ENCODE peak calls at places on chromosomes 5 and 9, in eight cellular contexts. One of them, this sample, is unnamed.

GRCh38 chr9:8489845-8490244 is 690.3 kb upstream of the DMAC1 start:
- DNase-seq in A549: no peak
- DNase-seq in NB4: no peak
- DNase-seq in effector memory CD4-positive, alpha-beta T cell: no peak
- DNase-seq in HS-5: no peak
- DNase-seq in T-helper 22 cell: no peak
- DNase-seq in osteoblast: no peak
- DNase-seq in pancreas: no peak
- DNase-seq in this sample: no peak

GRCh38 chr5:73525606-73526005 is 27.4 kb downstream of the BTF3 start:
- DNase-seq in osteoblast: no peak
- DNase-seq in pancreas: no peak
- DNase-seq in A549: no peak
- DNase-seq in T-helper 22 cell: no peak
- DNase-seq in NB4: no peak
- DNase-seq in effector memory CD4-positive, alpha-beta T cell: no peak
- DNase-seq in HS-5: no peak
- DNase-seq in this sample: no peak

GRCh38 chr9:95261890-95262289 is 55.6 kb downstream of the FANCC start:
- DNase-seq in HS-5: no peak
- DNase-seq in T-helper 22 cell: no peak
- DNase-seq in A549: no peak
- DNase-seq in pancreas: no peak
- DNase-seq in osteoblast: no peak
- DNase-seq in NB4: peak
- DNase-seq in effector memory CD4-positive, alpha-beta T cell: no peak
- DNase-seq in this sample: no peak

GRCh38 chr9:105043370-105043936 is 115.5 kb upstream of the ABCA1 start:
- DNase-seq in NB4: no peak
- DNase-seq in pancreas: no peak
- DNase-seq in HS-5: no peak
- DNase-seq in A549: no peak
- DNase-seq in T-helper 22 cell: no peak
- DNase-seq in effector memory CD4-positive, alpha-beta T cell: no peak
- DNase-seq in osteoblast: no peak
- DNase-seq in this sample: no peak

GRCh38 chr5:38433160-38433861 is 123.1 kb downstream of the LIFR start:
- DNase-seq in T-helper 22 cell: no peak
- DNase-seq in effector memory CD4-positive, alpha-beta T cell: no peak
- DNase-seq in osteoblast: peak
- DNase-seq in HS-5: no peak
- DNase-seq in NB4: no peak
- DNase-seq in A549: no peak
- DNase-seq in pancreas: no peak
- DNase-seq in this sample: no peak

GRCh38 chr9:89418882-89419641 is 78.9 kb downstream of the SEMA4D start:
- DNase-seq in NB4: peak
- DNase-seq in pancreas: no peak
- DNase-seq in HS-5: no peak
- DNase-seq in T-helper 22 cell: peak
- DNase-seq in effector memory CD4-positive, alpha-beta T cell: peak
- DNase-seq in A549: no peak
- DNase-seq in osteoblast: no peak
- DNase-seq in this sample: no peak

GRCh38 chr5:173919443-173919842 is 31.3 kb downstream of the CPEB4 start:
- DNase-seq in HS-5: no peak
- DNase-seq in effector memory CD4-positive, alpha-beta T cell: no peak
- DNase-seq in NB4: no peak
- DNase-seq in pancreas: no peak
- DNase-seq in T-helper 22 cell: no peak
- DNase-seq in A549: no peak
- DNase-seq in osteoblast: no peak
- DNase-seq in this sample: no peak

GRCh38 chr9:7780261-7780988 is 19.2 kb downstream of the DMAC1 start:
- DNase-seq in HS-5: no peak
- DNase-seq in NB4: no peak
- DNase-seq in A549: no peak
- DNase-seq in effector memory CD4-positive, alpha-beta T cell: no peak
- DNase-seq in pancreas: no peak
- DNase-seq in osteoblast: peak
- DNase-seq in T-helper 22 cell: no peak
- DNase-seq in this sample: no peak

GRCh38 chr5:539469-540214 is 15.4 kb upstream of the SLC9A3 start:
- DNase-seq in osteoblast: no peak
- DNase-seq in effector memory CD4-positive, alpha-beta T cell: no peak
- DNase-seq in T-helper 22 cell: no peak
- DNase-seq in pancreas: no peak
- DNase-seq in HS-5: no peak
- DNase-seq in NB4: no peak
- DNase-seq in A549: no peak
- DNase-seq in this sample: peak

GRCh38 chr9:130051855-130052254 is 1.9 kb upstream of the GPR107 start:
- DNase-seq in HS-5: no peak
- DNase-seq in pancreas: no peak
- DNase-seq in A549: no peak
- DNase-seq in T-helper 22 cell: no peak
- DNase-seq in effector memory CD4-positive, alpha-beta T cell: no peak
- DNase-seq in osteoblast: no peak
- DNase-seq in NB4: no peak
- DNase-seq in this sample: no peak

This sample was measured in posterior vena cava.